ENCODE peak calls at places on chromosomes 11 and 22, in seven cellular contexts. W, L, Q, A, E, F and T are unnamed samples.

GRCh38 chr22:23036684-23037428 is 33.5 kb upstream of the GNAZ start:
- DNase-seq in W (no peak), Q (no peak), A (peak; percentile 15), L (peak; percentile 58), F (peak; percentile 33), E (no peak), T (no peak)

GRCh38 chr22:39135092-39135896 is 17.2 kb downstream of the CBX7 start:
- DNase-seq in Q (no peak), A (no peak), E (no peak), L (no peak), W (no peak), F (no peak), T (no peak)

GRCh38 chr22:22404598-22405284 is 103.8 kb downstream of the ZNF280B start:
- DNase-seq in Q (no peak), A (no peak), E (no peak), L (no peak), F (no peak), W (no peak), T (no peak)

GRCh38 chr11:2558402-2558801 is 113.6 kb downstream of the KCNQ1 start:
- DNase-seq in L (no peak), Q (no peak), W (no peak), A (no peak), F (no peak), E (no peak), T (no peak)

GRCh38 chr11:126607776-126608625 is 252.5 kb downstream of the ST3GAL4 start:
- DNase-seq in L (no peak), Q (no peak), E (no peak), A (no peak), F (no peak), W (no peak), T (no peak)

GRCh38 chr11:68275721-68276488 is 4.1 kb upstream of the C11orf24 start:
- DNase-seq in F (no peak), A (no peak), Q (no peak), W (no peak), E (no peak), L (no peak), T (no peak)

GRCh38 chr11:102730036-102730815 is 5.5 kb upstream of the MMP8 start:
- DNase-seq in F (no peak), L (peak; percentile 3), Q (no peak), W (no peak), E (no peak), A (no peak), T (no peak)

GRCh38 chr22:21861290-21861848 is 6.1 kb downstream of the MAPK1 start:
- DNase-seq in L (no peak), F (no peak), A (no peak), Q (no peak), E (no peak), W (no peak), T (no peak)

GRCh38 chr11:116373107-116373506 is 399.7 kb downstream of the BUD13 start:
- DNase-seq in A (no peak), E (no peak), W (no peak), F (no peak), L (no peak), Q (no peak), T (no peak)

GRCh38 chr11:134528453-134528852 is 116.4 kb upstream of the B3GAT1 start:
- DNase-seq in W (no peak), A (peak; percentile 30), F (no peak), E (no peak), Q (no peak), L (no peak), T (no peak)

GRCh38 chr11:95688015-95688414 is 101.6 kb downstream of the FAM76B start:
- DNase-seq in Q (no peak), W (no peak), A (no peak), F (no peak), E (no peak), L (no peak), T (no peak)

GRCh38 chr11:665707-666281 is 28.7 kb downstream of the DRD4 start:
- DNase-seq in A (no peak), W (no peak), L (no peak), E (no peak), F (no peak), Q (no peak), T (no peak)

GRCh38 chr11:1746516-1746931 is 3.9 kb downstream of the IFITM10 start:
- DNase-seq in A (no peak), Q (no peak), F (no peak), E (no peak), W (no peak), L (no peak), T (no peak)

GRCh38 chr11:62851807-62852522 is 12.6 kb upstream of the WDR74 start:
- DNase-seq in Q (no peak), L (no peak), F (no peak), E (no peak), W (no peak), A (no peak), T (no peak)

GRCh38 chr11:17646451-17647145 is 72.8 kb upstream of the MYOD1 start:
- DNase-seq in A (no peak), E (no peak), F (no peak), L (no peak), W (no peak), Q (no peak), T (no peak)

GRCh38 chr11:47105974-47106373 is 70.7 kb downstream of the ARFGAP2 start:
- DNase-seq in W (no peak), E (no peak), F (no peak), Q (no peak), A (no peak), L (no peak), T (no peak)

GRCh38 chr22:39136317-39136716 is 16.2 kb downstream of the CBX7 start:
- DNase-seq in E (no peak), F (no peak), A (no peak), Q (no peak), W (no peak), L (no peak), T (no peak)

GRCh38 chr11:116211166-116211565 is 561.6 kb downstream of the BUD13 start:
- DNase-seq in W (no peak), F (no peak), E (no peak), Q (no peak), A (no peak), L (no peak), T (no peak)

GRCh38 chr22:36017661-36018091 is 10.9 kb downstream of the RBFOX2 start:
- DNase-seq in A (no peak), F (peak; percentile 82), Q (no peak), W (no peak), E (no peak), L (no peak), T (no peak)

GRCh38 chr11:20353829-20354434 is 9.6 kb upstream of the HTATIP2 start:
- DNase-seq in E (no peak), F (peak; percentile 58), Q (no peak), W (no peak), L (no peak), A (no peak), T (no peak)

GRCh38 chr22:25076281-25076680 is 123.4 kb upstream of the CRYBB3 start:
- DNase-seq in L (no peak), W (no peak), A (peak; percentile 73), Q (peak; percentile 47), F (no peak), E (no peak), T (no peak)

GRCh38 chr11:20029193-20029592 is 131.1 kb downstream of the DBX1 start:
- DNase-seq in W (no peak), A (no peak), E (no peak), F (no peak), L (no peak), Q (no peak), T (no peak)

GRCh38 chr11:134248910-134249480 is 4.2 kb downstream of the THYN1 start:
- DNase-seq in L (no peak), W (no peak), Q (no peak), F (no peak), E (no peak), A (peak; percentile 71), T (no peak)

GRCh38 chr11:82577246-82577645 is 156.4 kb downstream of the FAM181B start:
- DNase-seq in E (no peak), Q (no peak), L (no peak), F (no peak), A (no peak), W (no peak), T (no peak)

GRCh38 chr11:86800076-86800955 is at the start of gene PRSS23:
- DNase-seq in F (no peak), A (peak; percentile 52), Q (peak; percentile 16), E (no peak), L (no peak), W (no peak), T (peak; percentile 59)

GRCh38 chr11:128448487-128448886 is 138.9 kb downstream of the ETS1 start:
- DNase-seq in E (no peak), W (no peak), F (no peak), Q (no peak), A (no peak), L (peak; percentile 53), T (peak; percentile 76)

GRCh38 chr22:19524170-19525115 is at the start of gene CLDN5:
- DNase-seq in E (no peak), Q (no peak), A (no peak), L (no peak), F (no peak), W (no peak), T (peak; percentile 59)

GRCh38 chr22:36104988-36105387 is 55.6 kb downstream of the APOL3 start:
- DNase-seq in W (no peak), E (no peak), Q (no peak), F (no peak), A (no peak), L (no peak), T (no peak)

GRCh38 chr11:78150754-78151153 is 11.3 kb upstream of the ALG8 start:
- DNase-seq in A (no peak), F (no peak), Q (no peak), L (no peak), E (no peak), W (no peak), T (no peak)

GRCh38 chr11:33040127-33040861 is 922 bp downstream of the TCP11L1 start:
- DNase-seq in F (no peak), W (peak; percentile 26), A (peak; percentile 64), E (no peak), L (no peak), Q (no peak), T (no peak)

GRCh38 chr11:103807806-103808205 is 228.6 kb upstream of the DDI1 start:
- DNase-seq in F (no peak), L (no peak), W (no peak), Q (no peak), A (no peak), E (no peak), T (no peak)

GRCh38 chr22:24496234-24496633 is 1.1 kb downstream of the UPB1 start:
- DNase-seq in Q (no peak), L (no peak), E (no peak), A (no peak), W (no peak), F (no peak), T (no peak)

GRCh38 chr22:17091851-17092250 is 7.1 kb downstream of the IL17RA start:
- DNase-seq in A (no peak), L (no peak), W (no peak), Q (no peak), E (no peak), F (no peak), T (no peak)

GRCh38 chr11:4919250-4919649 is at the start of gene OR51G2:
- DNase-seq in E (no peak), Q (no peak), L (no peak), F (no peak), W (no peak), A (no peak), T (no peak)